ENCODE peak calls at places on chromosomes 6 and 20, in five cellular contexts. X is AG04450; O is Jurkat, Clone E6-1; E is CD8-positive, alpha-beta memory T cell; U is sigmoid colon. T is an unnamed sample.

GRCh38 chr6:42030585-42031506 is 19.5 kb upstream of the TAF8 start:
- DNase-seq in X (no peak), O (no peak), E (no peak), U (no peak), T (no peak)

GRCh38 chr6:14858808-14859207 is 387.1 kb upstream of the JARID2 start:
- DNase-seq in X (no peak), O (no peak), E (no peak), U (no peak), T (no peak)

GRCh38 chr6:26349964-26350857 is 14.8 kb upstream of the BTN3A2 start:
- DNase-seq in X (no peak), O (no peak), E (no peak), U (no peak), T (no peak)

GRCh38 chr6:41531591-41532582 is 14.3 kb upstream of the FOXP4 start:
- DNase-seq in X (peak), O (peak), E (peak), U (no peak), T (peak)

GRCh38 chr6:15399651-15400470 is 154.0 kb downstream of the JARID2 start:
- DNase-seq in X (peak), O (no peak), E (no peak), U (peak), T (no peak)

GRCh38 chr6:147000545-147001488 is 203.4 kb upstream of the STXBP5 start:
- DNase-seq in X (peak), O (no peak), E (no peak), U (no peak), T (peak)

GRCh38 chr6:33672808-33673207 is 38.7 kb downstream of the UQCC2 start:
- DNase-seq in X (peak), O (no peak), E (no peak), U (no peak), T (peak)

GRCh38 chr20:35171753-35172433 is at the start of gene PROCR:
- DNase-seq in X (peak), O (no peak), E (peak), U (peak), T (peak)

GRCh38 chr20:57620274-57620990 is at the start of gene ZBP1:
- DNase-seq in X (no peak), O (peak), E (peak), U (no peak), T (no peak)

GRCh38 chr20:51768759-51769517 is 748 bp upstream of the ATP9A start:
- DNase-seq in X (no peak), O (no peak), E (no peak), U (no peak), T (no peak)

GRCh38 chr6:169079650-169080049 is 174.0 kb downstream of the THBS2 start:
- DNase-seq in X (no peak), O (no peak), E (no peak), U (no peak), T (no peak)

GRCh38 chr20:63502671-63503172 is 3.8 kb upstream of the EEF1A2 start:
- DNase-seq in X (no peak), O (no peak), E (no peak), U (no peak), T (no peak)

GRCh38 chr6:55198708-55199107 is 24.4 kb downstream of the HCRTR2 start:
- DNase-seq in X (no peak), O (no peak), E (no peak), U (no peak), T (no peak)

GRCh38 chr20:51775241-51775640 is 7.1 kb upstream of the ATP9A start:
- DNase-seq in X (no peak), O (no peak), E (no peak), U (no peak), T (no peak)

GRCh38 chr20:22586645-22587310 is 2.4 kb upstream of the FOXA2 start:
- DNase-seq in X (no peak), O (peak), E (no peak), U (no peak), T (no peak)

DNA sequence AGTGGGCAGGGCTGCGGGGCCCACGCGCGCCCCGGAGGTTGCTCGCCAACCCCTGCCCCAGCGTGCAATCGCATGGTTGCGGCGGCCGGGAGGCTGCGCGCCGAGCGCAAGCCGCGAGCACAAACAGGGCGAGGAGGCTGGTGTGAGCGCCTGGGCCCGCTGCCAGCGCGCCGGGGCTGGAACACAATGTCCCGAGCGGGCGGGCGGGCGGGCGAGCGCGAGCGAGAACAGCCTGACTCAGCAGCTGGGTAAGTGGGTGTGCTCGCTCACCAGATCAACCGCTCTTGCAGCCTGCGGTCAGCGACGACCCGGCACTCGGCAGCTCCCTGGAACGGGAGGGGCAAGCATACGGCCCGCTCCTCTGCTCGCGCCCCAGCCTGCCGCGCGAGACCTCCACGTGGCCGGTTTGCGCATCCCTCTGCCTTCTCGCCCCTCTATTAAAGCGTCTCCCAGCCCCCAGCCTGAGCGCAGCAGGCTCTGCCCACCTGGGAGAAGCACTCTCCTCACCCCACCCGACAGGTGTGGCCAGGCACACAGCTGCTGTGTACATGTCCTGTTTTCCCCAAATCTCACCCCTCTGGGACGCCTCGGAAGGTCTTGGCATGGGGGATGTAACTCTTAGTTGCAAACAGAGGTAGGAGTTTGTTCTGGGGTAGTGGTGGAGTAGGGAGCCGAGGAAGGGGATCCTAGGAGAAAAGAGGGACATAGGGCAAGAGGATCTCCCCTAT is 8.7 kb upstream of the ARMC12 start:
- DNase-seq in X (peak), O (peak), E (peak), U (peak), T (peak)
- H3K4me3 ChIP-seq in X (peak), O (peak), E (peak), U (peak), T (peak)

GRCh38 chr6:167120557-167121030 is 2.3 kb upstream of the CCR6 start:
- DNase-seq in X (no peak), O (no peak), E (no peak), U (no peak), T (no peak)

GRCh38 chr6:167122041-167122826 is 662 bp upstream of the CCR6 start:
- DNase-seq in X (no peak), O (no peak), E (peak), U (no peak), T (no peak)

GRCh38 chr6:167122827-167123657 is at the start of gene CCR6:
- DNase-seq in X (no peak), O (no peak), E (no peak), U (no peak), T (no peak)

GRCh38 chr6:167119680-167120556 is 3.0 kb upstream of the CCR6 start:
- DNase-seq in X (no peak), O (peak), E (peak), U (no peak), T (no peak)

DNA sequence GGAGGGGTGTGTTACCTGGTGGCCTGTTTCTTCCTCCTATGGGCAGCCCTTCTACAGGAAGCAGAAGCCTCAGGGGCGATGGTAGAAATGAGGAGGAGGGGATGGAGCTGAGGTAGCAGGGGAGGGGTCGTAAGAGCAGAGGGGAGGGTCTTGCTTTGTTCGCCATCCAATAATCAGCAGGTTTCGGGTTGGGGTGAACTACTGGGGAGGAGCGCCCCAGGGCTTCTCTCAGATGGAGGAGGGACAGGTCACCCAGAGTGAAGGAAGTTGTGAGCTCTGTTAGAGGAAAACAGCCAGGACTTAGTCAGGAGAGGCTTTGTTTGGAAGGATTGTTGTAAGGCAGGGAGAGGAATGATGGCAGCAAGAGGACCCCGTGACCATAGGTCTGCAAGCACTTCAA is 1.4 kb upstream of the CCR6 start:
- DNase-seq in X (no peak), O (no peak), E (no peak), U (no peak), T (no peak)
- H3K4me3 ChIP-seq in X (no peak), O (no peak), E (no peak), U (no peak), T (no peak)

GRCh38 chr6:133542056-133542821 is 301.1 kb downstream of the EYA4 start:
- DNase-seq in X (no peak), O (no peak), E (no peak), U (no peak), T (no peak)
- H3K4me3 ChIP-seq in X (no peak), O (no peak), E (no peak), U (no peak), T (no peak)

GRCh38 chr6:53230775-53231467 is 82.3 kb upstream of the GCM1 start:
- DNase-seq in X (no peak), O (no peak), E (no peak), U (no peak), T (no peak)
- H3K4me3 ChIP-seq in X (no peak), O (no peak), E (no peak), U (no peak), T (no peak)